ENCODE peak calls at places on chromosomes 7 and 10, in nine cellular contexts. O is CD8-positive, alpha-beta memory T cell; V is neuronal stem cell; P is MM.1S; R is suprapubic skin; W is aorta; J is CD8-positive, alpha-beta T cell; L is IMR-90; U is thoracic aorta. M is an unnamed sample.

GRCh38 chr10:112954974-112955735 is 5.1 kb downstream of the TCF7L2 start:
- DNase-seq in O (no peak), V (no peak), P (no peak), R (no peak), W (no peak), J (no peak), L (no peak), U (no peak), M (peak; percentile 91)

GRCh38 chr7:112556633-112557032 is 75.8 kb downstream of the LSMEM1 start:
- DNase-seq in O (no peak), V (no peak), P (peak; percentile 89), R (no peak), W (no peak), J (no peak), L (peak; percentile 3), U (no peak), M (no peak)

GRCh38 chr10:117374506-117375359 is 507 bp downstream of the PDZD8 start:
- DNase-seq in O (peak; percentile 52), V (no peak), P (peak; percentile 45), R (peak; percentile 83), W (peak; percentile 81), J (peak; percentile 31), L (peak; percentile 46), U (no peak), M (peak; percentile 44)

GRCh38 chr10:95346715-95347401 is 56.1 kb upstream of the PDLIM1 start:
- DNase-seq in O (no peak), V (peak; percentile 32), P (no peak), R (no peak), W (no peak), J (no peak), L (no peak), U (no peak), M (peak; percentile 34)

GRCh38 chr10:29627201-29628105 is 7.3 kb downstream of the SVIL start:
- DNase-seq in O (no peak), V (no peak), P (no peak), R (no peak), W (no peak), J (no peak), L (peak; percentile 66), U (no peak), M (no peak)

GRCh38 chr7:105826143-105826542 is 50.3 kb downstream of the ATXN7L1 start:
- DNase-seq in O (no peak), V (no peak), P (no peak), R (no peak), W (no peak), J (no peak), L (peak; percentile 34), U (no peak), M (no peak)

GRCh38 chr7:70744414-70744942 is 387.5 kb upstream of the GALNT17 start:
- DNase-seq in O (no peak), V (no peak), P (no peak), R (no peak), W (peak; percentile 48), J (no peak), L (no peak), U (no peak), M (no peak)

GRCh38 chr7:14504134-14504533 is 398.4 kb downstream of the DGKB start:
- DNase-seq in O (no peak), V (peak; percentile 46), P (no peak), R (no peak), W (no peak), J (no peak), L (no peak), U (no peak), M (peak; percentile 39)

GRCh38 chr10:4195214-4195613 is 410.2 kb upstream of the KLF6 start:
- DNase-seq in O (no peak), V (no peak), P (no peak), R (no peak), W (no peak), J (no peak), L (peak; percentile 77), U (no peak), M (no peak)

GRCh38 chr7:74023037-74023436 is 4.9 kb upstream of the ELN start:
- DNase-seq in O (no peak), V (no peak), P (no peak), R (peak; percentile 88), W (peak; percentile 94), J (no peak), L (peak; percentile 63), U (peak; percentile 79), M (peak; percentile 46)

GRCh38 chr10:14751576-14752330 is 22.9 kb downstream of the FAM107B start:
- DNase-seq in O (no peak), V (no peak), P (no peak), R (no peak), W (no peak), J (no peak), L (peak; percentile 26), U (no peak), M (no peak)

GRCh38 chr10:103241262-103242011 is 4.2 kb upstream of the RPEL1 start:
- DNase-seq in O (no peak), V (no peak), P (no peak), R (no peak), W (no peak), J (no peak), L (peak; percentile 50), U (no peak), M (no peak)

GRCh38 chr10:124678566-124679240 is 65.5 kb downstream of the FAM53B start:
- DNase-seq in O (peak; percentile 74), V (no peak), P (no peak), R (no peak), W (no peak), J (peak; percentile 61), L (no peak), U (no peak), M (no peak)

GRCh38 chr10:124679401-124679800 is 64.8 kb downstream of the FAM53B start:
- DNase-seq in O (no peak), V (no peak), P (no peak), R (no peak), W (no peak), J (no peak), L (no peak), U (no peak), M (no peak)

GRCh38 chr10:124681626-124682552 is 62.3 kb downstream of the FAM53B start:
- DNase-seq in O (no peak), V (no peak), P (no peak), R (no peak), W (no peak), J (no peak), L (no peak), U (no peak), M (no peak)

GRCh38 chr10:124680675-124681074 is 63.5 kb downstream of the FAM53B start:
- DNase-seq in O (no peak), V (no peak), P (no peak), R (no peak), W (no peak), J (no peak), L (peak; percentile 32), U (no peak), M (no peak)

DNA sequence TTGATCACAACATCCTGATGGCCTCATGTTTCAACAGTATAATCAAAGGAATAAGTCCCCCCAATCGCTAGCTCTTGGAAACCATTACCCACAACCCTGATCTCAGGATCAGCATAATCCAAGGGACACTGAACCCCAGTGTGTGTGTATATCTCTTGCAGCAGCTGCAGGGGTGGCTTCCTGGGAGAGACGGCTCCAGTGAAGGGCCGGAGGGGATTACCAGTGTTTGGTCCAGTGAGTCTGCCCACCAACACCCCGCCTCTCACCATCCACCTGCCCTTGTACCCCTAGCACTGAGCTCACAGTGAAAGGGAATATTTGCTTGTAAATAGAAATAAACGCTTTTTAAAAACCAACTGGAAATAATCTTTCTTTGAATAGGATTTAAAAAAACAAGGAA is 63.1 kb downstream of the FAM53B start:
- DNase-seq in O (no peak), V (no peak), P (no peak), R (no peak), W (no peak), J (no peak), L (no peak), U (no peak), M (no peak)
- H3K4me1 ChIP-seq in O (peaks cover 96% of the 10 kb centered on the region), V (peaks cover 14% of the 10 kb centered on the region), P (no peaks in the 10 kb centered on the region), R (peaks cover 78% of the 10 kb centered on the region), W (no peaks in the 10 kb centered on the region), J (peaks cover 86% of the 10 kb centered on the region), L (peaks cover 10% of the 10 kb centered on the region), U (peaks cover 42% of the 10 kb centered on the region), M (peaks cover 24% of the 10 kb centered on the region)

GRCh38 chr7:44463169-44463808 is 27.2 kb downstream of the NUDCD3 start:
- DNase-seq in O (no peak), V (no peak), P (no peak), R (no peak), W (no peak), J (no peak), L (no peak), U (no peak), M (no peak)
- H3K4me1 ChIP-seq in O (peaks cover 51% of the 10 kb centered on the region), V (no peaks in the 10 kb centered on the region), P (peaks cover 37% of the 10 kb centered on the region), R (peaks cover 2% of the 10 kb centered on the region), W (peaks cover 7% of the 10 kb centered on the region), J (peaks cover 56% of the 10 kb centered on the region), L (peaks cover 18% of the 10 kb centered on the region), U (peaks cover 45% of the 10 kb centered on the region), M (no peaks in the 10 kb centered on the region)

GRCh38 chr7:727806-728460 is 852 bp upstream of the PRKAR1B start:
- DNase-seq in O (no peak), V (no peak), P (no peak), R (peak; percentile 58), W (no peak), J (no peak), L (peak; percentile 38), U (no peak), M (no peak)
- H3K4me1 ChIP-seq in O (peaks cover 8% of the 10 kb centered on the region), V (peaks cover 12% of the 10 kb centered on the region), P (peaks cover 11% of the 10 kb centered on the region), R (peaks cover 32% of the 10 kb centered on the region), W (no peaks in the 10 kb centered on the region), J (peaks cover 14% of the 10 kb centered on the region), L (peaks cover 17% of the 10 kb centered on the region), U (peaks cover 18% of the 10 kb centered on the region), M (no peaks in the 10 kb centered on the region)

GRCh38 chr7:151494569-151495284 is 25.0 kb downstream of the RHEB start:
- DNase-seq in O (no peak), V (no peak), P (no peak), R (no peak), W (no peak), J (no peak), L (no peak), U (no peak), M (no peak)

GRCh38 chr7:151489498-151489897 is 30.2 kb downstream of the RHEB start:
- DNase-seq in O (no peak), V (no peak), P (no peak), R (no peak), W (no peak), J (no peak), L (no peak), U (no peak), M (no peak)

GRCh38 chr7:151490706-151491105 is 29.0 kb downstream of the RHEB start:
- DNase-seq in O (no peak), V (no peak), P (no peak), R (no peak), W (no peak), J (no peak), L (no peak), U (no peak), M (peak; percentile 64)

GRCh38 chr7:151493083-151493482 is 26.6 kb downstream of the RHEB start:
- DNase-seq in O (no peak), V (no peak), P (no peak), R (no peak), W (no peak), J (no peak), L (no peak), U (no peak), M (no peak)

DNA sequence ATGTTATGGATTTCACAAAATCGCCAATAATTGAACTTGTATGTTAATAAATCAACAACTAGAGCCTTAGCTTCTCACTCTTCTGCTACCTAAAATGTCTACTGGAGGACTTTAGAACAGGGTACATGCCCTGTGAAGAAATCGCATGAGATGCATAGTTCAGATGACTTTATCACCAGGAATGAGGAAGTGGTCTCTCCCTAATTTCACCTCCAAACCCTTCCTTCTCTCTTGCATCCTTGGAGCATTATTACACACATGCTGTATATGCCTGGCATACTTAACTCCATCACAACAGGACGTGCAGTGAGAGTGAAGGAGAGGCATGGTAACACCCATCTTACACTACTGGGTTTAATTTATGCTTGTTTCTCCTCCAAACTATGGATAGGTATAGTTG is 27.8 kb downstream of the RHEB start:
- DNase-seq in O (no peak), V (no peak), P (no peak), R (no peak), W (no peak), J (no peak), L (peak; percentile 90), U (no peak), M (no peak)
- H3K4me1 ChIP-seq in O (no peaks in the 10 kb centered on the region), V (peaks cover 20% of the 10 kb centered on the region), P (peaks cover 19% of the 10 kb centered on the region), R (peaks cover 19% of the 10 kb centered on the region), W (peaks cover 2% of the 10 kb centered on the region), J (peaks cover 6% of the 10 kb centered on the region), L (peaks cover 13% of the 10 kb centered on the region), U (peaks cover 67% of the 10 kb centered on the region), M (peaks cover 35% of the 10 kb centered on the region)

M was measured in HAP-1.